ENCODE peak calls at places on chromosomes 6 and 20, in five cellular contexts. One of them, this sample, is unnamed.

GRCh38 chr20:51335329-51335841 is 207.1 kb downstream of the NFATC2 start:
- DNase-seq in brain microvascular endothelial cell: peak; percentile 100
- DNase-seq in stimulated activated naive CD4-positive, alpha-beta T cell: no peak
- DNase-seq in T-helper 9 cell: no peak
- DNase-seq in neural crest cell: no peak
- DNase-seq in this sample: peak; percentile 96

GRCh38 chr20:34896086-34896551 is 19.7 kb downstream of the ACSS2 start:
- DNase-seq in brain microvascular endothelial cell: no peak
- DNase-seq in stimulated activated naive CD4-positive, alpha-beta T cell: no peak
- DNase-seq in T-helper 9 cell: no peak
- DNase-seq in neural crest cell: no peak
- DNase-seq in this sample: peak; percentile 12

GRCh38 chr6:169868458-169868857 is 117.0 kb downstream of the ERMARD start:
- DNase-seq in brain microvascular endothelial cell: no peak
- DNase-seq in stimulated activated naive CD4-positive, alpha-beta T cell: peak; percentile 16
- DNase-seq in T-helper 9 cell: peak; percentile 15
- DNase-seq in neural crest cell: no peak
- DNase-seq in this sample: no peak

GRCh38 chr6:144158133-144158532 is 7.8 kb downstream of the STX11 start:
- DNase-seq in brain microvascular endothelial cell: peak; percentile 94
- DNase-seq in stimulated activated naive CD4-positive, alpha-beta T cell: no peak
- DNase-seq in T-helper 9 cell: no peak
- DNase-seq in neural crest cell: no peak
- DNase-seq in this sample: peak; percentile 84

GRCh38 chr20:37390891-37391525 is 45.1 kb downstream of the SRC start:
- DNase-seq in brain microvascular endothelial cell: no peak
- DNase-seq in stimulated activated naive CD4-positive, alpha-beta T cell: no peak
- DNase-seq in T-helper 9 cell: no peak
- DNase-seq in neural crest cell: no peak
- DNase-seq in this sample: no peak

GRCh38 chr20:43916073-43916874 is 1.6 kb downstream of the TOX2 start:
- DNase-seq in brain microvascular endothelial cell: no peak
- DNase-seq in stimulated activated naive CD4-positive, alpha-beta T cell: peak; percentile 41
- DNase-seq in T-helper 9 cell: no peak
- DNase-seq in neural crest cell: no peak
- DNase-seq in this sample: no peak

GRCh38 chr6:44257007-44257752 is at the start of gene SLC35B2:
- DNase-seq in brain microvascular endothelial cell: peak; percentile 47
- DNase-seq in stimulated activated naive CD4-positive, alpha-beta T cell: peak; percentile 75
- DNase-seq in T-helper 9 cell: peak; percentile 57
- DNase-seq in neural crest cell: peak; percentile 72
- DNase-seq in this sample: peak; percentile 55

GRCh38 chr6:30818426-30818841 is 65.9 kb upstream of the DDR1 start:
- DNase-seq in brain microvascular endothelial cell: peak; percentile 52
- DNase-seq in stimulated activated naive CD4-positive, alpha-beta T cell: no peak
- DNase-seq in T-helper 9 cell: no peak
- DNase-seq in neural crest cell: no peak
- DNase-seq in this sample: peak; percentile 81

GRCh38 chr6:108560463-108561308 is at the start of gene FOXO3:
- DNase-seq in brain microvascular endothelial cell: peak; percentile 68
- DNase-seq in stimulated activated naive CD4-positive, alpha-beta T cell: peak; percentile 74
- DNase-seq in T-helper 9 cell: peak; percentile 67
- DNase-seq in neural crest cell: peak; percentile 74
- DNase-seq in this sample: peak; percentile 77

GRCh38 chr6:41372526-41373366 is 37.3 kb downstream of the NCR2 start:
- DNase-seq in brain microvascular endothelial cell: no peak
- DNase-seq in stimulated activated naive CD4-positive, alpha-beta T cell: no peak
- DNase-seq in T-helper 9 cell: no peak
- DNase-seq in neural crest cell: no peak
- DNase-seq in this sample: no peak

This sample was measured in HFFc6.